ENCODE peak calls at places on chromosomes 12 and 14, in six cellular contexts. F, M, S, B, D and J are unnamed samples.

GRCh38 chr12:74514098-74514872 is 23.4 kb upstream of the ATXN7L3B start:
- DNase-seq in F (no peak), B (no peak), M (no peak), S (no peak), D (no peak), J (no peak)

GRCh38 chr12:120759591-120760348 is 34.1 kb downstream of the ACADS start:
- DNase-seq in S (no peak), F (no peak), B (no peak), D (no peak), M (no peak), J (peak; percentile 48)

GRCh38 chr12:169528-170360 is 44.2 kb downstream of the SLC6A12 start:
- DNase-seq in D (no peak), F (no peak), S (no peak), M (no peak), B (no peak), J (no peak)

GRCh38 chr12:39033789-39034188 is 128.4 kb upstream of the CPNE8 start:
- DNase-seq in B (no peak), D (no peak), S (no peak), M (no peak), F (no peak), J (no peak)

GRCh38 chr12:50458606-50459005 is 46.2 kb upstream of the DIP2B start:
- DNase-seq in B (no peak), D (no peak), F (peak; percentile 24), S (no peak), M (peak; percentile 10), J (peak; percentile 67)

GRCh38 chr14:68458840-68459469 is 333.9 kb downstream of the ZFP36L1 start:
- DNase-seq in B (peak; percentile 70), S (peak; percentile 77), M (peak; percentile 85), F (no peak), D (peak; percentile 79), J (peak; percentile 47)

GRCh38 chr14:60266021-60266937 is 17.3 kb downstream of the PPM1A start:
- DNase-seq in F (no peak), D (peak; percentile 33), B (no peak), S (no peak), M (no peak), J (no peak)

GRCh38 chr14:84340938-84341337 is 1189.0 kb upstream of the FLRT2 start:
- DNase-seq in D (peak; percentile 28), S (no peak), F (no peak), M (peak; percentile 36), B (no peak), J (no peak)

GRCh38 chr14:41570415-41571155 is 36.1 kb upstream of the LRFN5 start:
- DNase-seq in F (no peak), D (no peak), M (no peak), S (no peak), B (no peak), J (no peak)

GRCh38 chr12:12503384-12504078 is 59.1 kb downstream of the DUSP16 start:
- DNase-seq in B (no peak), F (no peak), M (no peak), D (no peak), S (no peak), J (peak; percentile 30)

GRCh38 chr14:101476258-101476930 is 84.9 kb upstream of the DIO3 start:
- DNase-seq in M (no peak), F (no peak), D (no peak), B (peak; percentile 21), S (peak; percentile 41), J (no peak)

GRCh38 chr12:10941916-10942607 is 3.0 kb upstream of the TAS2R14 start:
- DNase-seq in B (no peak), S (no peak), F (no peak), D (no peak), M (no peak), J (no peak)

GRCh38 chr12:25151476-25151875 is 43.5 kb downstream of the DNAI7 start:
- DNase-seq in B (peak; percentile 56), D (peak; percentile 99), F (peak; percentile 98), M (peak; percentile 97), S (peak; percentile 69), J (peak; percentile 86)

GRCh38 chr14:52741865-52742264 is 11.9 kb downstream of the STYX start:
- DNase-seq in D (no peak), F (no peak), M (no peak), B (no peak), S (no peak), J (peak; percentile 0)

GRCh38 chr14:100988411-100988900 is 84.9 kb upstream of the RTL1 start:
- DNase-seq in B (no peak), D (no peak), F (no peak), S (no peak), M (no peak), J (no peak)

GRCh38 chr12:51281202-51281924 is 11.1 kb upstream of the SMAGP start:
- DNase-seq in M (peak; percentile 47), F (peak; percentile 45), B (no peak), S (no peak), D (peak; percentile 70), J (peak; percentile 67)

GRCh38 chr14:74147571-74147970 is 62.8 kb downstream of the LIN52 start:
- DNase-seq in S (no peak), M (no peak), B (no peak), F (no peak), D (no peak), J (no peak)

GRCh38 chr12:95574030-95574429 is 22.8 kb upstream of the USP44 start:
- DNase-seq in D (no peak), F (no peak), B (no peak), S (no peak), M (no peak), J (no peak)

GRCh38 chr12:82406651-82407050 is 48.3 kb downstream of the METTL25 start:
- DNase-seq in F (no peak), S (no peak), D (no peak), B (no peak), M (no peak), J (no peak)

GRCh38 chr14:24665440-24665991 is 31.5 kb upstream of the GZMB start:
- DNase-seq in F (no peak), M (no peak), D (no peak), B (no peak), S (no peak), J (no peak)

GRCh38 chr14:77031680-77032482 is 3.4 kb upstream of the IRF2BPL start:
- DNase-seq in B (peak; percentile 49), D (peak; percentile 94), S (peak; percentile 91), F (no peak), M (peak; percentile 92), J (peak; percentile 93)

GRCh38 chr14:77032483-77032853 is 4.0 kb upstream of the IRF2BPL start:
- DNase-seq in M (no peak), B (no peak), F (no peak), S (no peak), D (no peak), J (no peak)

GRCh38 chr14:77035267-77035666 is 6.8 kb upstream of the IRF2BPL start:
- DNase-seq in D (no peak), F (no peak), M (no peak), B (no peak), S (no peak), J (no peak)

GRCh38 chr14:77033622-77034521 is 5.4 kb upstream of the IRF2BPL start:
- DNase-seq in S (peak; percentile 94), F (peak; percentile 82), M (peak; percentile 88), D (peak; percentile 97), B (peak; percentile 89), J (peak; percentile 91)

GRCh38 chr14:77032854-77033621 is 4.5 kb upstream of the IRF2BPL start:
- DNase-seq in M (peak; percentile 96), D (peak; percentile 100), B (peak; percentile 97), F (peak; percentile 94), S (peak; percentile 99), J (peak; percentile 98)
- TF ChIP-seq CTCF in M (peak; percentile 19), D (peak; percentile 6), B (peak; percentile 53), F (peak; percentile 47), S (no peak), J (no peak)

GRCh38 chr12:18158774-18159557 is 69.0 kb upstream of the RERGL start:
- DNase-seq in F (no peak), S (no peak), M (peak; percentile 19), D (peak; percentile 47), B (no peak), J (no peak)
- TF ChIP-seq CTCF in F (peak; percentile 78), S (no peak), M (peak; percentile 86), D (peak; percentile 82), B (peak; percentile 45), J (peak; percentile 84)

DNA sequence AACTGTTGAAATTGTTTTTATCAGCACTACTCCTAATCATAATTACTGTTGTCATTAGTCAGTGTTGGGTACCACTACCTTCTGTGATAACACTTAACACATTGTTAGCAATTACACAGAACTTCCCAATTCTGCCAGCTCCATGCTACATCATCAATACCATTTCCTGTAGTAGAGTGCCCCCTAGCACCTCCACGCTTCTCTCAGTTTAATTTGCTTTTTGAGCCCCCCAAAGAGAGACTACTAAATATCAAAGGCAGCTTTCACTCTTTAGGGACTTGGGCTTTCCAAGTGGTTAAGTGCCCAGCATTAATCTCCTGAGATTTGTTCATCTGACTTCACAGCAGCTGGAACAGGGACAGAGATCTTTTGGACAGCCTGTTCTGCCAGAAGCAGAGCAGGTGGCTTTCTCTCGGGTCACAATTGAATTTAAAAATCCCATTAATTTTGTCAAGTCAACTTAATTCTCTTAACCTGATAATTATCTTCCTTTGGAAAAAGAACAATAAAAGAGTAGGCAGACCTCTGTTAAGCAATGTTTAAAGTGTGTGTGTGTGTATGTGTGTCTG is 954.9 kb downstream of the DIO2 start:
- DNase-seq in F (no peak), S (no peak), M (no peak), D (no peak), B (no peak), J (no peak)
- TF ChIP-seq CTCF in F (no peak), S (no peak), M (no peak), D (no peak), B (no peak), J (no peak)

GRCh38 chr14:90558041-90558982 is 161.5 kb downstream of the CALM1 start:
- DNase-seq in B (no peak), D (no peak), F (no peak), M (no peak), S (no peak), J (no peak)

GRCh38 chr14:90557516-90557915 is 160.7 kb downstream of the CALM1 start:
- DNase-seq in D (no peak), S (no peak), B (no peak), F (no peak), M (no peak), J (no peak)

GRCh38 chr14:90556050-90556477 is 159.2 kb downstream of the CALM1 start:
- DNase-seq in M (no peak), F (no peak), D (no peak), B (peak; percentile 78), S (peak; percentile 82), J (no peak)

GRCh38 chr14:90555126-90556049 is 158.6 kb downstream of the CALM1 start:
- DNase-seq in M (no peak), S (no peak), F (no peak), B (no peak), D (no peak), J (peak; percentile 70)

GRCh38 chr14:90556666-90557450 is 160.0 kb downstream of the CALM1 start:
- DNase-seq in B (no peak), F (no peak), S (no peak), M (no peak), D (no peak), J (no peak)
- TF ChIP-seq CTCF in B (no peak), F (no peak), S (no peak), M (no peak), D (no peak), J (no peak)